ENCODE peak calls at places on chromosomes 12 and 14, in five cellular contexts. One of them, this sample, is unnamed.
A peak's percentile ranks its signal among the peaks of the same experiment; 100 is the strongest.

GRCh38 chr14:76245097-76245496 is 93.4 kb downstream of the GPATCH2L start:
- DNase-seq in IMR-90: peak; percentile 16
- DNase-seq in body of pancreas: no peak
- DNase-seq in Peyer's patch: no peak
- DNase-seq in ovary: no peak
- DNase-seq in this sample: no peak

GRCh38 chr12:9331218-9331626 is 123.0 kb upstream of the PZP start:
- DNase-seq in IMR-90: peak; percentile 41
- DNase-seq in ovary: peak; percentile 72
- DNase-seq in body of pancreas: peak; percentile 74
- DNase-seq in Peyer's patch: peak; percentile 88
- DNase-seq in this sample: peak; percentile 52

GRCh38 chr14:100665518-100666032 is 61.1 kb upstream of the DLK1 start:
- DNase-seq in Peyer's patch: peak; percentile 83
- DNase-seq in IMR-90: no peak
- DNase-seq in ovary: peak; percentile 58
- DNase-seq in body of pancreas: peak; percentile 56
- DNase-seq in this sample: no peak

GRCh38 chr14:55624913-55625312 is 44.9 kb downstream of the KTN1 start:
- DNase-seq in body of pancreas: no peak
- DNase-seq in ovary: no peak
- DNase-seq in Peyer's patch: no peak
- DNase-seq in IMR-90: no peak
- DNase-seq in this sample: no peak

GRCh38 chr14:95981939-95982338 is 57.2 kb upstream of the C14orf132 start:
- DNase-seq in body of pancreas: no peak
- DNase-seq in IMR-90: no peak
- DNase-seq in ovary: no peak
- DNase-seq in Peyer's patch: no peak
- DNase-seq in this sample: no peak

GRCh38 chr12:57166971-57167371 is 19.6 kb upstream of the LRP1-AS start:
- DNase-seq in Peyer's patch: no peak
- DNase-seq in IMR-90: peak; percentile 90
- DNase-seq in ovary: peak; percentile 32
- DNase-seq in body of pancreas: no peak
- DNase-seq in this sample: no peak

GRCh38 chr12:101474248-101474647 is 888 bp upstream of the SPIC start:
- DNase-seq in IMR-90: no peak
- DNase-seq in ovary: no peak
- DNase-seq in Peyer's patch: no peak
- DNase-seq in body of pancreas: no peak
- DNase-seq in this sample: no peak

GRCh38 chr14:89236846-89237245 is 180.2 kb downstream of the FOXN3 start:
- DNase-seq in Peyer's patch: no peak
- DNase-seq in IMR-90: peak; percentile 52
- DNase-seq in ovary: no peak
- DNase-seq in body of pancreas: no peak
- DNase-seq in this sample: no peak

GRCh38 chr12:82896979-82897378 is 210.3 kb downstream of the TMTC2 start:
- DNase-seq in body of pancreas: peak; percentile 59
- DNase-seq in ovary: no peak
- DNase-seq in IMR-90: peak; percentile 41
- DNase-seq in Peyer's patch: peak; percentile 55
- DNase-seq in this sample: peak; percentile 67

GRCh38 chr12:15196221-15196620 is 25.0 kb downstream of the RERG start:
- DNase-seq in IMR-90: no peak
- DNase-seq in ovary: no peak
- DNase-seq in Peyer's patch: no peak
- DNase-seq in body of pancreas: no peak
- DNase-seq in this sample: no peak

GRCh38 chr14:93954900-93955891 is 21.2 kb downstream of the ASB2 start:
- DNase-seq in body of pancreas: no peak
- DNase-seq in Peyer's patch: peak; percentile 82
- DNase-seq in ovary: no peak
- DNase-seq in IMR-90: no peak
- DNase-seq in this sample: no peak

GRCh38 chr12:80264891-80265290 is 165.6 kb downstream of the OTOGL start:
- DNase-seq in body of pancreas: no peak
- DNase-seq in Peyer's patch: no peak
- DNase-seq in IMR-90: no peak
- DNase-seq in ovary: no peak
- DNase-seq in this sample: no peak

GRCh38 chr12:124386059-124386458 is 91.2 kb downstream of the RFLNA start:
- DNase-seq in IMR-90: no peak
- DNase-seq in body of pancreas: no peak
- DNase-seq in Peyer's patch: no peak
- DNase-seq in ovary: no peak
- DNase-seq in this sample: no peak

GRCh38 chr12:24921251-24922038 is 27.5 kb downstream of the BCAT1 start:
- DNase-seq in Peyer's patch: no peak
- DNase-seq in body of pancreas: no peak
- DNase-seq in ovary: no peak
- DNase-seq in IMR-90: peak; percentile 58
- DNase-seq in this sample: no peak

GRCh38 chr14:65345264-65345663 is 67.3 kb upstream of the FUT8 start:
- DNase-seq in body of pancreas: no peak
- DNase-seq in ovary: no peak
- DNase-seq in IMR-90: no peak
- DNase-seq in Peyer's patch: no peak
- DNase-seq in this sample: no peak

GRCh38 chr14:54278087-54278486 is 118.7 kb upstream of the CDKN3 start:
- DNase-seq in IMR-90: no peak
- DNase-seq in Peyer's patch: no peak
- DNase-seq in ovary: no peak
- DNase-seq in body of pancreas: no peak
- DNase-seq in this sample: peak; percentile 30

GRCh38 chr14:34649344-34649743 is 19.4 kb upstream of the SNX6 start:
- DNase-seq in Peyer's patch: no peak
- DNase-seq in IMR-90: peak; percentile 97
- DNase-seq in ovary: no peak
- DNase-seq in body of pancreas: no peak
- DNase-seq in this sample: no peak

GRCh38 chr14:100654814-100655795 is 67.9 kb upstream of the BEGAIN start:
- DNase-seq in ovary: peak; percentile 28
- DNase-seq in body of pancreas: peak; percentile 69
- DNase-seq in IMR-90: no peak
- DNase-seq in Peyer's patch: peak; percentile 72
- DNase-seq in this sample: peak; percentile 44

GRCh38 chr12:53674977-53675700 is 744 bp downstream of the ATP5MC2 start:
- DNase-seq in IMR-90: no peak
- DNase-seq in ovary: no peak
- DNase-seq in body of pancreas: no peak
- DNase-seq in Peyer's patch: no peak
- DNase-seq in this sample: no peak

GRCh38 chr14:61675291-61675690 is 20.0 kb upstream of the HIF1A start:
- DNase-seq in ovary: no peak
- DNase-seq in Peyer's patch: no peak
- DNase-seq in IMR-90: no peak
- DNase-seq in body of pancreas: no peak
- DNase-seq in this sample: no peak

GRCh38 chr12:1907652-1908611 is 10.5 kb downstream of the CACNA2D4 start:
- DNase-seq in Peyer's patch: peak; percentile 45
- DNase-seq in ovary: no peak
- DNase-seq in IMR-90: no peak
- DNase-seq in body of pancreas: no peak
- DNase-seq in this sample: peak; percentile 25

GRCh38 chr14:95452890-95453712 is 63.3 kb downstream of the SYNE3 start:
- DNase-seq in Peyer's patch: no peak
- DNase-seq in IMR-90: no peak
- DNase-seq in ovary: no peak
- DNase-seq in body of pancreas: no peak
- DNase-seq in this sample: no peak

GRCh38 chr12:107660861-107661415 is 24.7 kb upstream of the PWP1 start:
- DNase-seq in Peyer's patch: no peak
- DNase-seq in body of pancreas: no peak
- DNase-seq in ovary: no peak
- DNase-seq in IMR-90: no peak
- DNase-seq in this sample: no peak

GRCh38 chr12:132538336-132539015 is 48.5 kb downstream of the FBRSL1 start:
- DNase-seq in Peyer's patch: no peak
- DNase-seq in body of pancreas: no peak
- DNase-seq in IMR-90: no peak
- DNase-seq in ovary: no peak
- DNase-seq in this sample: no peak

GRCh38 chr14:76759589-76759988 is 1.7 kb upstream of the VASH1 start:
- DNase-seq in Peyer's patch: no peak
- DNase-seq in ovary: no peak
- DNase-seq in body of pancreas: no peak
- DNase-seq in IMR-90: no peak
- DNase-seq in this sample: no peak

GRCh38 chr14:49893309-49894213 is 679 bp downstream of the ARF6 start:
- DNase-seq in ovary: peak; percentile 70
- DNase-seq in body of pancreas: no peak
- DNase-seq in IMR-90: no peak
- DNase-seq in Peyer's patch: peak; percentile 85
- DNase-seq in this sample: peak; percentile 70

GRCh38 chr14:95858893-95859292 is 17.7 kb upstream of the TUNAR start:
- DNase-seq in body of pancreas: no peak
- DNase-seq in IMR-90: no peak
- DNase-seq in Peyer's patch: no peak
- DNase-seq in ovary: no peak
- DNase-seq in this sample: no peak

GRCh38 chr12:128316981-128317526 is 50.1 kb downstream of the TMEM132C start:
- DNase-seq in body of pancreas: no peak
- DNase-seq in Peyer's patch: no peak
- DNase-seq in IMR-90: no peak
- DNase-seq in ovary: no peak
- DNase-seq in this sample: no peak

GRCh38 chr12:6925239-6925542 is 2.6 kb upstream of the ATN1 start:
- DNase-seq in Peyer's patch: no peak
- DNase-seq in body of pancreas: no peak
- DNase-seq in IMR-90: no peak
- DNase-seq in ovary: no peak
- DNase-seq in this sample: no peak
- TF ChIP-seq POLR2A in Peyer's patch: no peak
- TF ChIP-seq POLR2A in body of pancreas: no peak
- TF ChIP-seq POLR2A in IMR-90: no peak
- TF ChIP-seq POLR2A in ovary: no peak
- TF ChIP-seq POLR2A in this sample: no peak

GRCh38 chr12:89862511-89863331 is 154.1 kb upstream of the ATP2B1 start:
- DNase-seq in body of pancreas: no peak
- DNase-seq in IMR-90: no peak
- DNase-seq in Peyer's patch: peak; percentile 81
- DNase-seq in ovary: no peak
- DNase-seq in this sample: no peak
- TF ChIP-seq POLR2A in body of pancreas: no peak
- TF ChIP-seq POLR2A in IMR-90: no peak
- TF ChIP-seq POLR2A in Peyer's patch: no peak
- TF ChIP-seq POLR2A in ovary: no peak
- TF ChIP-seq POLR2A in this sample: no peak

DNA sequence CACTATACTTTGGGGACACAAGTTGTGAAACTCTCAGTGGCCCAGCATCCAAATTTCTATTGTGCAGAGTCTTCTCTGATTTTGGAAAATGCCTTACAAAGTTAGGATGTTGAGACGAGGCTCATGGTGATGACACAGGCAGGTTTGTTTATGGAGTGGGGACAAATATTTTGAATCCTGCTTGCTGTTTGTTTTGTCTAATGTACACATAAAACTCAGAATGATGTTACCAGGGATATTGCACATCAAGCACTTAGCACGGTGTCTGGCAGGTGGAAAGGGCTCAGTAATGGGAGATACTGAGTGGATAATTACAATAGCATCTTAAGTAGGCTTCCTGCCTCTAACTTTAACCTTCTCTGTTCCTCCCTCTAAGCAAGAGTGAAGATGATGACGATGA is 628.9 kb upstream of the TBX3 start:
- DNase-seq in ovary: no peak
- DNase-seq in IMR-90: no peak
- DNase-seq in body of pancreas: no peak
- DNase-seq in Peyer's patch: no peak
- DNase-seq in this sample: no peak
- TF ChIP-seq POLR2A in ovary: no peak
- TF ChIP-seq POLR2A in IMR-90: no peak
- TF ChIP-seq POLR2A in body of pancreas: no peak
- TF ChIP-seq POLR2A in Peyer's patch: no peak
- TF ChIP-seq POLR2A in this sample: no peak

GRCh38 chr14:74905595-74906142 is 17.4 kb downstream of the RPS6KL1 start:
- DNase-seq in IMR-90: peak; percentile 34
- DNase-seq in body of pancreas: peak; percentile 76
- DNase-seq in ovary: peak; percentile 81
- DNase-seq in Peyer's patch: peak; percentile 90
- DNase-seq in this sample: peak; percentile 66
- TF ChIP-seq POLR2A in IMR-90: no peak
- TF ChIP-seq POLR2A in body of pancreas: peak; percentile 9
- TF ChIP-seq POLR2A in ovary: no peak
- TF ChIP-seq POLR2A in Peyer's patch: no peak
- TF ChIP-seq POLR2A in this sample: no peak

GRCh38 chr12:10855807-10856206 is 6.5 kb upstream of the PRR4 start:
- DNase-seq in Peyer's patch: no peak
- DNase-seq in ovary: no peak
- DNase-seq in body of pancreas: no peak
- DNase-seq in IMR-90: no peak
- DNase-seq in this sample: no peak

GRCh38 chr12:10861366-10861765 is 12.1 kb upstream of the PRR4 start:
- DNase-seq in IMR-90: no peak
- DNase-seq in ovary: no peak
- DNase-seq in body of pancreas: no peak
- DNase-seq in Peyer's patch: no peak
- DNase-seq in this sample: no peak
- TF ChIP-seq POLR2A in IMR-90: no peak
- TF ChIP-seq POLR2A in ovary: no peak
- TF ChIP-seq POLR2A in body of pancreas: no peak
- TF ChIP-seq POLR2A in Peyer's patch: no peak
- TF ChIP-seq POLR2A in this sample: no peak

This sample was measured in thyroid gland.